ENCODE peak calls at places on chromosomes 6 and 20, in five cellular contexts. One of them, this sample, is unnamed.

GRCh38 chr6:82906951-82907350 is 158.7 kb downstream of the UBE3D start:
- DNase-seq in trophoblast cell: no peak
- DNase-seq in IMR-90: peak; percentile 61
- DNase-seq in H9: no peak
- DNase-seq in neuronal stem cell: no peak
- DNase-seq in this sample: peak; percentile 20

GRCh38 chr20:14820771-14821170 is 483.4 kb upstream of the FLRT3 start:
- DNase-seq in H9: no peak
- DNase-seq in IMR-90: no peak
- DNase-seq in neuronal stem cell: no peak
- DNase-seq in trophoblast cell: no peak
- DNase-seq in this sample: no peak

GRCh38 chr6:151617539-151617938 is 123.7 kb downstream of the CCDC170 start:
- DNase-seq in neuronal stem cell: no peak
- DNase-seq in trophoblast cell: no peak
- DNase-seq in IMR-90: no peak
- DNase-seq in H9: no peak
- DNase-seq in this sample: no peak

GRCh38 chr6:134295953-134296553 is 21.9 kb downstream of the SGK1 start:
- DNase-seq in neuronal stem cell: no peak
- DNase-seq in trophoblast cell: peak; percentile 86
- DNase-seq in H9: no peak
- DNase-seq in IMR-90: peak; percentile 100
- DNase-seq in this sample: peak; percentile 85

GRCh38 chr6:112118034-112118433 is 30.6 kb downstream of the FAM229B start:
- DNase-seq in neuronal stem cell: no peak
- DNase-seq in IMR-90: peak; percentile 5
- DNase-seq in H9: no peak
- DNase-seq in trophoblast cell: no peak
- DNase-seq in this sample: no peak

GRCh38 chr6:4768815-4769214 is 7.4 kb upstream of the CDYL start:
- DNase-seq in IMR-90: no peak
- DNase-seq in trophoblast cell: no peak
- DNase-seq in neuronal stem cell: no peak
- DNase-seq in H9: no peak
- DNase-seq in this sample: no peak

GRCh38 chr6:145815351-145815772 is 767 bp upstream of the FBXO30 start:
- DNase-seq in IMR-90: peak; percentile 8
- DNase-seq in H9: peak; percentile 55
- DNase-seq in trophoblast cell: peak; percentile 4
- DNase-seq in neuronal stem cell: no peak
- DNase-seq in this sample: peak; percentile 73

GRCh38 chr20:32521780-32522524 is 63.2 kb downstream of the NOL4L start:
- DNase-seq in H9: peak; percentile 90
- DNase-seq in IMR-90: peak; percentile 49
- DNase-seq in trophoblast cell: peak; percentile 63
- DNase-seq in neuronal stem cell: peak; percentile 73
- DNase-seq in this sample: peak; percentile 78

GRCh38 chr6:5132741-5133140 is 47.6 kb downstream of the PPP1R3G start:
- DNase-seq in trophoblast cell: no peak
- DNase-seq in H9: peak; percentile 75
- DNase-seq in IMR-90: peak; percentile 98
- DNase-seq in neuronal stem cell: no peak
- DNase-seq in this sample: peak; percentile 41

GRCh38 chr6:16060039-16060438 is 68.8 kb upstream of the MYLIP start:
- DNase-seq in trophoblast cell: no peak
- DNase-seq in H9: peak; percentile 47
- DNase-seq in neuronal stem cell: no peak
- DNase-seq in IMR-90: no peak
- DNase-seq in this sample: peak; percentile 2
- H2BK120ac ChIP-seq in trophoblast cell: no peak overlapping the region
- H2BK120ac ChIP-seq in H9: no peak overlapping the region
- H2BK120ac ChIP-seq in neuronal stem cell: no peak overlapping the region
- H2BK120ac ChIP-seq in IMR-90: no peak overlapping the region
- H2BK120ac ChIP-seq in this sample: no peak overlapping the region

GRCh38 chr20:26169506-26169905 is 472.9 kb upstream of the ZNF337 start:
- DNase-seq in IMR-90: peak; percentile 50
- DNase-seq in trophoblast cell: no peak
- DNase-seq in H9: no peak
- DNase-seq in neuronal stem cell: no peak
- DNase-seq in this sample: no peak
- H3K9ac ChIP-seq in IMR-90: no peak overlapping the region
- H3K9ac ChIP-seq in trophoblast cell: no peak overlapping the region
- H3K9ac ChIP-seq in H9: no peak overlapping the region
- H3K9ac ChIP-seq in neuronal stem cell: no peak overlapping the region
- H3K9ac ChIP-seq in this sample: no peak overlapping the region

DNA sequence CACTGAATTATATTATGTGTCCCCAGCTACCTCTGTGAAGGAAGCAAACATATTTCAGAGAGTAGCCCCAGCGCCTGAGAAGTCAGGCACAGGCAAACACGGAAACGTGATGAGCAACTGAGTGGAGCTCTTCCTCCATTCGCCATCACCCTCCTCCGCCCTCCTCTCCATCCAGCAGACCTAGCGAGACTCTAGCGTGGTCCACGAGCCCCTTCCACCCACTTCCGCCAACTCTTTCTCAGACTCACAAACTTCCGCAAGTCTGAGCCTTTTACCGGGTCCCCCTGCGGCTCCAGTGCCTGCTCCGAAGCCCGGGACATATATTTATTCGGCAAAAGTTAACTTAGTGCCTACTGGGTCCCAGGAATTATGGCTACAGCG is 548 bp downstream of the SNRPB start:
- DNase-seq in neuronal stem cell: peak; percentile 3
- DNase-seq in IMR-90: peak; percentile 55
- DNase-seq in H9: no peak
- DNase-seq in trophoblast cell: peak; percentile 16
- DNase-seq in this sample: peak; percentile 52
- H2AK5ac ChIP-seq in neuronal stem cell: peak overlapping the region; percentile 9
- H2AK5ac ChIP-seq in IMR-90: peak overlapping the region; percentile 93
- H2AK5ac ChIP-seq in H9: peak overlapping the region; percentile 47
- H2AK5ac ChIP-seq in trophoblast cell: peak overlapping the region; percentile 75
- H2AK5ac ChIP-seq in this sample: peak overlapping the region; percentile 67

GRCh38 chr6:52634211-52634610 is 36.7 kb upstream of the TMEM14A start:
- DNase-seq in neuronal stem cell: no peak
- DNase-seq in H9: no peak
- DNase-seq in trophoblast cell: no peak
- DNase-seq in IMR-90: peak; percentile 49
- DNase-seq in this sample: no peak

GRCh38 chr6:52635049-52635577 is 35.8 kb upstream of the TMEM14A start:
- DNase-seq in trophoblast cell: no peak
- DNase-seq in H9: no peak
- DNase-seq in IMR-90: peak; percentile 46
- DNase-seq in neuronal stem cell: no peak
- DNase-seq in this sample: no peak

GRCh38 chr6:52636830-52637229 is 34.1 kb upstream of the TMEM14A start:
- DNase-seq in H9: no peak
- DNase-seq in trophoblast cell: no peak
- DNase-seq in neuronal stem cell: no peak
- DNase-seq in IMR-90: no peak
- DNase-seq in this sample: no peak

GRCh38 chr6:52632011-52632410 is 38.9 kb upstream of the TMEM14A start:
- DNase-seq in IMR-90: no peak
- DNase-seq in H9: no peak
- DNase-seq in trophoblast cell: no peak
- DNase-seq in neuronal stem cell: no peak
- DNase-seq in this sample: no peak
- H2BK120ac ChIP-seq in IMR-90: no peak overlapping the region
- H2BK120ac ChIP-seq in H9: no peak overlapping the region
- H2BK120ac ChIP-seq in trophoblast cell: no peak overlapping the region
- H2BK120ac ChIP-seq in neuronal stem cell: no peak overlapping the region
- H2BK120ac ChIP-seq in this sample: no peak overlapping the region

GRCh38 chr20:34638532-34638931 is 38.4 kb downstream of the PIGU start:
- DNase-seq in H9: no peak
- DNase-seq in IMR-90: no peak
- DNase-seq in trophoblast cell: no peak
- DNase-seq in neuronal stem cell: no peak
- DNase-seq in this sample: no peak

GRCh38 chr20:34642009-34642408 is 34.9 kb downstream of the PIGU start:
- DNase-seq in neuronal stem cell: no peak
- DNase-seq in H9: no peak
- DNase-seq in trophoblast cell: no peak
- DNase-seq in IMR-90: no peak
- DNase-seq in this sample: no peak

GRCh38 chr20:34636648-34637047 is 40.2 kb downstream of the PIGU start:
- DNase-seq in trophoblast cell: no peak
- DNase-seq in IMR-90: no peak
- DNase-seq in neuronal stem cell: no peak
- DNase-seq in H9: no peak
- DNase-seq in this sample: no peak

GRCh38 chr20:34637245-34638185 is 39.4 kb downstream of the PIGU start:
- DNase-seq in H9: no peak
- DNase-seq in neuronal stem cell: no peak
- DNase-seq in IMR-90: peak; percentile 80
- DNase-seq in trophoblast cell: no peak
- DNase-seq in this sample: no peak

DNA sequence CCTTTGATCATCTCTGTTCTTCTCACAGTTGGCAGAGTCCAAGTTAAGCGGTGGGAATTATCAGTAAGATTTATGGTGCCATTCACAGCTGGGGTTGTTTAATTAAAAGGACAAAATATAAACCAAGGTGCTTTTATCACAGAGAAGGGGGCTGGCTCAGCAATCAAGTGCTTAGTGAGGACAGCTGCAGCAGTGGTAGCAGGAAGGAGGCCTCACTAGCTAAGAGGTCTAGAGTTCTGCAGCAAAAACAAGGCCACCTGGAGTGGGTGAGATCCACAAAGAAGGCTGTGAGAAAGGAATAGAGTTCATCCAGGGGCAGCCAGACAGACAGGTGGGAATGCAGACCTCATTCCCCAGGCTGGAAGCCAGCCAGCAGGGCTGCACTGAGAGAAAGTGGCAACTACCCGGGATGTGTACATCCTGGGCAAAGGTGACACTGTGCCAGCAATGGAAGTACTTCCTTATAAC is 37.1 kb downstream of the PIGU start:
- DNase-seq in trophoblast cell: no peak
- DNase-seq in neuronal stem cell: no peak
- DNase-seq in H9: no peak
- DNase-seq in IMR-90: no peak
- DNase-seq in this sample: peak; percentile 55
- H3K9ac ChIP-seq in trophoblast cell: no peak overlapping the region
- H3K9ac ChIP-seq in neuronal stem cell: no peak overlapping the region
- H3K9ac ChIP-seq in H9: no peak overlapping the region
- H3K9ac ChIP-seq in IMR-90: no peak overlapping the region
- H3K9ac ChIP-seq in this sample: no peak overlapping the region

DNA sequence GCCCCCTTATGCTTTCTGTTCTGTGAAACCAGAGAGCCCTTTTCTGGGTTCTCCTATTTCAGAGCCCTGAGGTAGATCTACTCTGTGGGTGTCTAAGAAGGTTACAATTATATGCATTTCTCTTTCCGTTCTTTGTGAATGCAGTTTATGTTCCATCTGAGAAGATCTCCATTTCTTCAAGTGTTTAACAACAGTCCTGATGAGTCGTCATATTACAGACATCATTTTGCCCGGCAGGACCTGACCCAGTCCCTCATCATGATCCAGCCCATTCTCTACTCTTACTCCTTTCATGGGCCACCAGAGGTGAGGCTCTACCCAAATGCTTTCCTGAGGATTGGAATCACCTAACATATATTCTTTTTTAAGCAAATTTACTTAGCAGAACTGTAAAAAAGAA is 18.8 kb upstream of the SMIM26 start:
- DNase-seq in trophoblast cell: no peak
- DNase-seq in neuronal stem cell: no peak
- DNase-seq in H9: no peak
- DNase-seq in IMR-90: no peak
- DNase-seq in this sample: no peak
- H2AK5ac ChIP-seq in trophoblast cell: no peak overlapping the region
- H2AK5ac ChIP-seq in neuronal stem cell: no peak overlapping the region
- H2AK5ac ChIP-seq in H9: no peak overlapping the region
- H2AK5ac ChIP-seq in IMR-90: no peak overlapping the region
- H2AK5ac ChIP-seq in this sample: no peak overlapping the region

This sample was measured in mesendoderm.